ENCODE peak calls at places on chromosomes 11 and 22, in five cellular contexts. J, F, O, L and X are unnamed samples.

GRCh38 chr11:9617960-9618359 is 44.5 kb downstream of the WEE1 start:
- DNase-seq in L (no peak), F (no peak), O (no peak), J (no peak), X (no peak)

GRCh38 chr11:104944080-104944479 is 24.3 kb downstream of the CASP4 start:
- DNase-seq in J (no peak), O (no peak), L (no peak), F (no peak), X (no peak)

GRCh38 chr11:125807909-125808308 is 20.0 kb downstream of the PATE3 start:
- DNase-seq in F (no peak), J (no peak), O (no peak), L (no peak), X (no peak)

GRCh38 chr11:120196857-120197253 is 14.0 kb upstream of the OAF start:
- DNase-seq in J (no peak), L (no peak), F (no peak), O (no peak), X (no peak)

GRCh38 chr11:60974726-60975125 is 3.2 kb downstream of the CD6 start:
- DNase-seq in O (no peak), L (no peak), F (no peak), J (no peak), X (no peak)

GRCh38 chr11:77752518-77752917 is 68.0 kb downstream of the RSF1 start:
- DNase-seq in L (no peak), F (no peak), O (peak; percentile 18), J (no peak), X (no peak)

GRCh38 chr11:12118940-12119339 is 8.6 kb downstream of the MICAL2 start:
- DNase-seq in L (no peak), O (no peak), F (no peak), J (no peak), X (no peak)

GRCh38 chr11:96098511-96099241 is 174.8 kb upstream of the MTMR2 start:
- DNase-seq in L (peak; percentile 65), J (no peak), O (no peak), F (no peak), X (peak; percentile 11)

GRCh38 chr11:78371221-78371899 is 46.3 kb downstream of the GAB2 start:
- DNase-seq in O (no peak), J (no peak), L (no peak), F (no peak), X (no peak)

GRCh38 chr22:20111689-20112622 is 3.9 kb upstream of the RANBP1 start:
- DNase-seq in J (no peak), F (no peak), O (no peak), L (no peak), X (no peak)

GRCh38 chr22:20108757-20109230 is 7.1 kb upstream of the RANBP1 start:
- DNase-seq in F (no peak), O (no peak), J (no peak), L (no peak), X (no peak)

GRCh38 chr22:20109411-20110358 is 6.2 kb upstream of the RANBP1 start:
- DNase-seq in F (no peak), J (no peak), O (no peak), L (no peak), X (no peak)

GRCh38 chr22:20111045-20111688 is 4.7 kb upstream of the RANBP1 start:
- DNase-seq in F (peak; percentile 54), J (no peak), L (no peak), O (no peak), X (no peak)

GRCh38 chr22:20110359-20110985 is 5.4 kb upstream of the RANBP1 start:
- DNase-seq in O (no peak), F (no peak), J (no peak), L (no peak), X (no peak)
- TF ChIP-seq POLR2A in O (no peak), F (no peak), J (no peak), L (no peak), X (no peak)

DNA sequence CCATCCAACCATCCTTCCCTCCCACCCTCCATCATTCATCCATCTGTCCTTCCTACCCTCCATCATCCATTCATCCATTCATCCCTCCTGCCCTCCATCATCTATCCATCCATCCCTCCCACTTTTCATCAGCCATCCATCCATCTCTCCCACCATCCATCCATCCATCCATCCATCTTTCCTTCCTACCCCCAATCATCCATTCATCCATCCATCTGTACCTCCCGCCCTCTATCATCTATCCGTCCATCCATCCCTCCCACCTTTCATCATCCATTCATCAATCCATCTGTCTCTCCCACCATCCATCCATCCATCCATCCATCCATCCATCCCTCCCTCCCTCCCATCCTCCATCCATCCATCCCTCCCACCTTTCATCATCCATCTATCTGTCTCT is 968.8 kb downstream of the BRD1 start:
- DNase-seq in O (no peak), L (no peak), F (no peak), J (no peak), X (no peak)
- H3K9me3 ChIP-seq in O (no peaks in the 10 kb centered on the region), L (no peaks in the 10 kb centered on the region), F (no peaks in the 10 kb centered on the region), J (no peaks in the 10 kb centered on the region), X (no peaks in the 10 kb centered on the region)

DNA sequence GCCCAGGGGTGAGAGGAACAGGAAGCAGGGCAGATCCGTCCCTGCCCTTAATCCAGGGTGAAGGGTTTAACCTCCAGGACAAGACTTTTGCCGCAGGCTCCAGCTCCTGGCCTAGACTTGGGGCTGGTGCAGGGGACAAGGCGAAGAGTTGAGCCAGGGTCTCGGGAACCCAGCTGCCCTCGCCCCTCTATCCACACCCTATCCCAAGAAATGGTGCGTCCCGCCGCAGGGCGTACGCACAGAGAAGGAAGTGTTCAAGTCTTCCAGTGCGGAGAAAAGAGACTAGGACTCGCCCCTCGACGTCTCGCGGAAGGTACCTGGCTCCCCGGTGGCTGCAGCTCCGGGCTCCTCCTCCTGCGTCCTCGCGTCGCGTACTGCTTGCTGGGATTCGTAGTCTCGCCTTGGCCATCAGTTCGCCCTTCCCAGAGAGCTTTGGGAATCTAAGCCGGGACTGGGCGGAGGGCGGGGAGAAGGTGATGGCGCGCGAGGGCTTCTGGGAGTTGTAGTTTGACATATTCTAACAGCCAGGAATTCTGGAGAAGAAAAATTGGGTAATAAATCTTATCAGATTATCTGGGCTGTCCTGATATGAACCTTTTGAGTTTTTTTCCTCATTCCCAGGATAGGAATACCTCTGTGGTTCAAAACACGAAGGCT is at the start of gene ZMAT5:
- DNase-seq in F (peak; percentile 97), J (peak; percentile 80), O (peak; percentile 98), L (peak; percentile 95), X (peak; percentile 97)
- TF ChIP-seq POLR2A in F (peak; percentile 79), J (no peak), O (no peak), L (peak; percentile 50), X (peak; percentile 81)

DNA sequence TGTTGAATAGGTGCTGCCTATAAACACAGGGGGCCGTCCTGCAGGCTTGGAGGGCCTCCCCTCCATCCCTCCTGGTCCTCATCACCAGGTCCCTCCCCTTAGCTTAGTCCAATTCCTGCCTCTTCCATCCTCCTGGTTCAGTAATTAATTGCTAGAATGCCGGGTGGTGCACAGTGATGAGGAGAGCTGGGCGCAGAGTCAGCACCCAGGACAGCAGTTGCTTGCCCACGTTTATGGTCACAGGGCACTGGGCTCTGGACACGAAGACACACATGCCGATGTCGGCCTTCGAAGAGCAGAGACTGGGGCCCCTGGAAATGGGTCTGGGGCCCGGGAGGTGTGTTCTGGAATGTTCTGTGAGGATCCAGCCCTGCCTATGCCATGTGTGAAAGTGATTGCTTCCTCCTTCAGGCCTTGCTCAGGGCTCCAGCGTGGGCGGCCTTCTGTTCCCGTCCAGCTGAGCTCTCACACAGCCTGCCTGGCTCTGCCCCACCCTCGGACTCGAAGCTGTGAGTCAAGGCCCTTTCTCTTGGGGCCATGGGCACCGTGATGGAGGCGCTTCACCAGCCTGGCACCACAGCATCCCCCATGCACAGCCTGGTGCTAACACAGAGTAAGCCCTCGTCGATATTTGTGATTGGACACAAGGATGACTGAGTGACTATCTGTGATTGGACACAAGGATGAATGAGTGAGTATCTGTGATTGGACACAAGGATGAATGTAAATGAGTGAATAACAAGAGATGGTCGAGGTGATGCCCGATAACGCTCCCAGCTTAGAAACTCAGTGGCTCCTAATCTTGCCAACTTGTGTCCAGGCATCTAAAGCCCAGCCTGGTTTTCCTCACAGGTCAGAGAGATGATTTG is 884.7 kb downstream of the BRD1 start:
- DNase-seq in F (no peak), O (peak; percentile 7), J (no peak), L (no peak), X (no peak)
- H3K9me3 ChIP-seq in F (no peaks in the 10 kb centered on the region), O (no peaks in the 10 kb centered on the region), J (no peaks in the 10 kb centered on the region), L (no peaks in the 10 kb centered on the region), X (no peaks in the 10 kb centered on the region)

GRCh38 chr22:42612336-42612735 is 2.3 kb downstream of the POLDIP3 start:
- DNase-seq in J (no peak), F (no peak), O (no peak), L (no peak), X (no peak)

GRCh38 chr22:42611076-42611475 is 3.6 kb downstream of the POLDIP3 start:
- DNase-seq in L (no peak), O (no peak), F (no peak), J (no peak), X (no peak)

GRCh38 chr22:42604403-42604802 is 10.3 kb downstream of the POLDIP3 start:
- DNase-seq in F (no peak), L (peak; percentile 73), O (no peak), J (no peak), X (peak; percentile 87)

GRCh38 chr22:42610211-42610610 is 4.5 kb downstream of the POLDIP3 start:
- DNase-seq in F (no peak), L (no peak), O (no peak), J (no peak), X (no peak)

GRCh38 chr22:42608481-42609361 is 6.0 kb downstream of the POLDIP3 start:
- DNase-seq in J (no peak), L (no peak), O (no peak), F (no peak), X (peak; percentile 32)
- TF ChIP-seq POLR2A in J (no peak), L (no peak), O (no peak), F (no peak), X (no peak)